ENCODE peak calls at places on chromosomes 2 and 18, in five cellular contexts. R is breast epithelium, E is GM10248, X is AG10803, F is fibroblast of pulmonary artery. H is an unnamed sample.

GRCh38 chr2:71333619-71334018 is 2.0 kb downstream of the ZNF638 start:
- DNase-seq in R (no peak), E (no peak), X (no peak), F (peak; percentile 18), H (no peak)

GRCh38 chr2:144946263-144946662 is 426.3 kb upstream of the ZEB2 start:
- DNase-seq in R (no peak), E (no peak), X (peak; percentile 33), F (no peak), H (peak; percentile 51)

GRCh38 chr18:79680100-79680879 is 687 bp downstream of the CTDP1 start:
- DNase-seq in R (peak; percentile 47), E (no peak), X (peak; percentile 49), F (peak; percentile 60), H (peak; percentile 39)

GRCh38 chr2:8355046-8355445 is 326.8 kb upstream of the ID2 start:
- DNase-seq in R (no peak), E (no peak), X (no peak), F (no peak), H (no peak)

GRCh38 chr2:10382313-10383061 is 65.6 kb downstream of the ODC1 start:
- DNase-seq in R (no peak), E (no peak), X (no peak), F (peak; percentile 11), H (no peak)

GRCh38 chr18:69257861-69258458 is 142.7 kb upstream of the DOK6 start:
- DNase-seq in R (no peak), E (no peak), X (peak; percentile 96), F (peak; percentile 91), H (peak; percentile 79)

GRCh38 chr2:173659522-173659921 is 304.9 kb downstream of the CDCA7 start:
- DNase-seq in R (no peak), E (no peak), X (no peak), F (no peak), H (no peak)

GRCh38 chr2:134783912-134784311 is 54.5 kb upstream of the ACMSD start:
- DNase-seq in R (no peak), E (no peak), X (no peak), F (no peak), H (no peak)

GRCh38 chr2:118061135-118061955 is 26.9 kb upstream of the INSIG2 start:
- DNase-seq in R (no peak), E (peak; percentile 38), X (peak; percentile 91), F (peak; percentile 76), H (peak; percentile 60)

GRCh38 chr2:37211212-37211611 is 14.9 kb downstream of the CEBPZOS start:
- DNase-seq in R (no peak), E (no peak), X (no peak), F (no peak), H (no peak)

GRCh38 chr2:62152000-62152399 is 43.9 kb upstream of the B3GNT2 start:
- DNase-seq in R (no peak), E (no peak), X (peak; percentile 26), F (peak; percentile 44), H (no peak)

GRCh38 chr2:33573657-33574056 is 25.4 kb downstream of the FAM98A start:
- DNase-seq in R (no peak), E (no peak), X (no peak), F (no peak), H (no peak)

GRCh38 chr2:212892193-212892592 is 259.2 kb downstream of the IKZF2 start:
- DNase-seq in R (no peak), E (no peak), X (peak; percentile 48), F (peak; percentile 78), H (peak; percentile 28)

GRCh38 chr2:239369631-239370161 is 31.1 kb downstream of the HDAC4 start:
- DNase-seq in R (no peak), E (peak; percentile 78), X (peak; percentile 74), F (no peak), H (peak; percentile 73)

GRCh38 chr2:234175649-234176048 is 125.1 kb downstream of the SPP2 start:
- DNase-seq in R (no peak), E (no peak), X (no peak), F (no peak), H (no peak)

GRCh38 chr2:74414913-74415761 is 6.3 kb downstream of the C2orf81 start:
- DNase-seq in R (no peak), E (peak; percentile 51), X (peak; percentile 34), F (no peak), H (peak; percentile 63)

GRCh38 chr2:15177103-15177502 is 384.0 kb downstream of the NBAS start:
- DNase-seq in R (no peak), E (peak; percentile 39), X (no peak), F (peak; percentile 5), H (peak; percentile 55)

GRCh38 chr18:74234326-74235171 is 57.2 kb downstream of the CYB5A start:
- DNase-seq in R (no peak), E (no peak), X (peak; percentile 42), F (peak; percentile 98), H (peak; percentile 77)

GRCh38 chr18:79933765-79934164 is 17.7 kb downstream of the SLC66A2 start:
- DNase-seq in R (no peak), E (no peak), X (peak; percentile 72), F (peak; percentile 49), H (peak; percentile 95)

GRCh38 chr2:86464654-86465053 is 23.5 kb downstream of the KDM3A start:
- DNase-seq in R (no peak), E (no peak), X (no peak), F (no peak), H (no peak)

GRCh38 chr2:2707111-2708035 is 376.3 kb upstream of the MYT1L start:
- DNase-seq in R (no peak), E (no peak), X (no peak), F (no peak), H (no peak)

GRCh38 chr18:8627107-8627472 is 17.9 kb downstream of the RAB12 start:
- DNase-seq in R (no peak), E (no peak), X (no peak), F (no peak), H (no peak)

GRCh38 chr18:13501896-13502295 is 224.5 kb downstream of the FAM210A start:
- DNase-seq in R (peak; percentile 62), E (peak; percentile 76), X (no peak), F (no peak), H (no peak)

GRCh38 chr18:77102246-77103040 is 30.1 kb downstream of the MBP start:
- DNase-seq in R (no peak), E (peak; percentile 80), X (peak; percentile 92), F (peak; percentile 72), H (peak; percentile 79)

DNA sequence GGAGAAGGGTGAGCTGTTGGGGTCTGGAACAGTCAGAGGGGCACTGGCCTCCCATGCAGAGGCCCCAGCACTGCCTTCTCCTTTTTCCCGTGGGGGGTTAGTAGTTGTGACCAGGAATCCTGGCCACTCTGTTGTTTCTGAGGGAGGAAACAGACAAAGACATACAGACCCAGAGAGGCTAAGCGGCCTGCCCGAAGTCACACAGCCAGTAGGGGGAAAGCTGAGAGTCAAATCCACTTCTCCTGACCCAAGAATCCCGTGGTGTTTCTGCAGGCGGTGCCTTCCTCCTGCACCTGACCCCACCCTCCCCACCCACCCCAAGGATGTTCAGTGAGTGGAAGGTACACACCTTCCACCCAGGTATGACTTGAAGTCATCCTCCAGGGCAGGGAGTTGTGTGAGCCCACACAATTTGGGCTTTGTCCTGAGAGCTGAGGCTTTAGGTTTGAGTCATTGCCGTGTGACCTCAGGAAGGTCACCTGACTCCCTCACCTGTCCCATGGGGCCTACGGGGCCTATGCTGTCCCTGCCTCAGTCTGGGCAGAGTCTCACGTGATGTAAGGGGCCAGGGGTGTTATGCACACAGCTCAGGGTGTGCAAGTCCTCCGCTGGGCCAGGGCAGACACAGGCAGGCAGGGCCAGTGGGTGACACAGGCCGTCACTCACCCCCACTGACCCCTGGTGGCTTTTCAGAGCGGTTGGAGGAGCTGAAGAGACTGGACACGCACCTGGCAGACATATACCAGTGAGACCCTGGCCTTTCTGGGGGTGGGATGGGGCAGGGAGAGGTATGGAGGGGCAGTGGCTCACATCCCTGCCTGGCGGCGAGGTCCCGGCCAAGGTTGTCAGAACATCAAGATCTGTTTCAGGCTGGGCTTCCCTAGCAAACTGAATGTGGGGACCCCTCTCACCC is 5.0 kb downstream of the NT5DC4 start:
- DNase-seq in R (no peak), E (peak; percentile 79), X (no peak), F (no peak), H (no peak)
- TF ChIP-seq CTCF in R (no peak), E (peak; percentile 22), X (no peak), F (no peak), H (no peak)

GRCh38 chr2:152120430-152120829 is 21.6 kb upstream of the CACNB4 start:
- DNase-seq in R (no peak), E (no peak), X (no peak), F (no peak), H (no peak)

GRCh38 chr2:152115952-152116351 is 17.1 kb upstream of the CACNB4 start:
- DNase-seq in R (no peak), E (no peak), X (no peak), F (no peak), H (no peak)
- TF ChIP-seq CTCF in R (no peak), E (no peak), X (peak; percentile 25), F (no peak), H (no peak)

DNA sequence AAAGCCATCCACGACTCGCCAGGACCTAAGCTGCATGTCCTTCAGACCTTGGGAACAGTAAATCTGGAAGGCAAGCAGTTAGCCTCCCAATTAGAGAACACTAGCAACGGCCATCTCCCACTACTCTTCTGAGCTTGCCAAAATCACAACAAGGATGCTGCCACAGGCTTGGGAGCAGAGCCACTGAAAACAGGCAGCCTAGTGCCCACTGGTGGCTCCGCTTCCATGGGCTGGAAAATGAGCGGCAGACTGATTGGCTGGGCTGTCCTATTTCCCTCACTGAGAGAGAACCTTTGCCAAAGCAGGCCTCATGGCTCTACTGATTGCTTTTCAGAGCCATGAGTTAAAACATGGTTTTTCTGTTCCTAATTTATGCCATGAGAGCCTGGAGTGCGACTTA is 153.0 kb upstream of the NT5C1B start:
- DNase-seq in R (no peak), E (no peak), X (no peak), F (no peak), H (no peak)
- TF ChIP-seq CTCF in R (no peak), E (no peak), X (peak; percentile 37), F (peak; percentile 20), H (no peak)

GRCh38 chr2:96869281-96869823 is 528 bp downstream of the SEMA4C start:
- DNase-seq in R (peak; percentile 75), E (no peak), X (peak; percentile 71), F (peak; percentile 86), H (peak; percentile 79)

GRCh38 chr2:96866986-96867755 is 2.7 kb downstream of the SEMA4C start:
- DNase-seq in R (no peak), E (no peak), X (no peak), F (no peak), H (no peak)

GRCh38 chr2:96867756-96868554 is 1.9 kb downstream of the SEMA4C start:
- DNase-seq in R (no peak), E (no peak), X (no peak), F (peak; percentile 29), H (no peak)

GRCh38 chr2:96869824-96870630 is at the start of gene SEMA4C:
- DNase-seq in R (no peak), E (peak; percentile 66), X (no peak), F (peak; percentile 47), H (peak; percentile 72)

DNA sequence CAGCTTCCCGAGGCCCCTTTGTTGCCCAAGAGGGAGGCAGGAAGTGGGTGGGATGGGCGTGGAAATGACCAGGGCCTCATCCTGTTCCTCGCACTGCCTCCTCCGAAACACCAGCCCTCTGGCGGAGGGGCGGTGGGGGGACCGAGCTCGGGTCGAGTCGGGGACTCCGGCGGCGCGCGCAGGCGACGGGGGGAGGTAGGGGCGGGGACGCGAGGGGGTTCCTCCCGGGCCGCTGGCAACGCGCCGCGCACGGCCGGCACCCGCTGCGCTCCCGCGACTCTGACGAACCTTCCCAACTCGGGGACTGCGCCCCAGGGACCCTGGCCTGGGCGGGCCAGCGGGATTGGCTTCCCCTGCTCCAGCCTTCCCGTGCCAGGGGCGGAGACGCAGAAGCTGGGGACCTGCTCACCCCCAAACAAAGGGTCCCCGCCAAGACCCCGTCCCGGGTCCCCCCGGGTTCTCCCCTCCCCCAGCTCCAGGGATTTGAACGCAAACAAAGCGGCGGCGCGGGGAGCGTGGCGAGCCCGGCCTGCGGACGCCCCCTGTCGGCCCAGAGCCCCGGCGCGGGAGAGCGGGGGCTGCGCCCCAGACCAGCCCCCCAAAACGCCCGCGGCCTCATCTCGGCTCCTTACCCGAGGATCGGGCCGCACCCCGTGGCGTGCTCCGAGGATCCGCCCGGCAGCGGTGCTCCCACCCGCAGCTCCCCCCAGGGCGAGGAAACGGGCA is 1.2 kb downstream of the SEMA4C start:
- DNase-seq in R (peak; percentile 84), E (peak; percentile 87), X (peak; percentile 90), F (peak; percentile 95), H (peak; percentile 92)
- TF ChIP-seq CTCF in R (peak; percentile 62), E (peak; percentile 52), X (peak; percentile 39), F (peak; percentile 15), H (peak; percentile 58)